ENCODE peak calls at places on chromosome 9, in four cellular contexts. One of them, this sample, is unnamed.

GRCh38 chr9:123929177-123929869 is 603 bp downstream of the DENND1A start:
- DNase-seq in endothelial cell of umbilical vein: no peak
- DNase-seq in upper lobe of right lung: no peak
- DNase-seq in stomach: no peak
- DNase-seq in this sample: peak; percentile 19

GRCh38 chr9:131667576-131667975 is 72.3 kb downstream of the RAPGEF1 start:
- DNase-seq in endothelial cell of umbilical vein: no peak
- DNase-seq in upper lobe of right lung: no peak
- DNase-seq in stomach: no peak
- DNase-seq in this sample: peak; percentile 53

GRCh38 chr9:125551781-125552180 is 155.2 kb downstream of the MAPKAP1 start:
- DNase-seq in endothelial cell of umbilical vein: no peak
- DNase-seq in upper lobe of right lung: no peak
- DNase-seq in stomach: no peak
- DNase-seq in this sample: no peak

GRCh38 chr9:126126807-126127206 is 199.8 kb upstream of the MVB12B start:
- DNase-seq in endothelial cell of umbilical vein: no peak
- DNase-seq in upper lobe of right lung: no peak
- DNase-seq in stomach: peak; percentile 9
- DNase-seq in this sample: no peak

GRCh38 chr9:92729735-92730155 is 34.9 kb downstream of the BICD2 start:
- DNase-seq in endothelial cell of umbilical vein: no peak
- DNase-seq in upper lobe of right lung: peak; percentile 53
- DNase-seq in stomach: no peak
- DNase-seq in this sample: no peak

GRCh38 chr9:121322037-121322736 is 47.9 kb downstream of the STOM start:
- DNase-seq in endothelial cell of umbilical vein: peak; percentile 88
- DNase-seq in upper lobe of right lung: no peak
- DNase-seq in stomach: no peak
- DNase-seq in this sample: no peak

GRCh38 chr9:7234144-7234543 is 476.4 kb downstream of the KDM4C start:
- DNase-seq in endothelial cell of umbilical vein: peak; percentile 43
- DNase-seq in upper lobe of right lung: no peak
- DNase-seq in stomach: no peak
- DNase-seq in this sample: no peak

GRCh38 chr9:136012651-136013050 is 51.5 kb upstream of the UBAC1 start:
- DNase-seq in endothelial cell of umbilical vein: no peak
- DNase-seq in upper lobe of right lung: peak; percentile 60
- DNase-seq in stomach: no peak
- DNase-seq in this sample: no peak

GRCh38 chr9:128276574-128277270 is 646 bp downstream of the SWI5 start:
- DNase-seq in endothelial cell of umbilical vein: peak; percentile 54
- DNase-seq in upper lobe of right lung: no peak
- DNase-seq in stomach: no peak
- DNase-seq in this sample: peak; percentile 17

GRCh38 chr9:6545017-6545691 is 100.4 kb downstream of the GLDC start:
- DNase-seq in endothelial cell of umbilical vein: no peak
- DNase-seq in upper lobe of right lung: no peak
- DNase-seq in stomach: no peak
- DNase-seq in this sample: no peak

GRCh38 chr9:134494905-134495304 is 146.7 kb upstream of the COL5A1 start:
- DNase-seq in endothelial cell of umbilical vein: no peak
- DNase-seq in upper lobe of right lung: peak; percentile 33
- DNase-seq in stomach: no peak
- DNase-seq in this sample: peak; percentile 9

GRCh38 chr9:69455311-69455710 is 130.3 kb downstream of the ENTREP1 start:
- DNase-seq in endothelial cell of umbilical vein: no peak
- DNase-seq in upper lobe of right lung: no peak
- DNase-seq in stomach: no peak
- DNase-seq in this sample: no peak

GRCh38 chr9:90300901-90301688 is 341.5 kb downstream of the DIRAS2 start:
- DNase-seq in endothelial cell of umbilical vein: peak; percentile 9
- DNase-seq in upper lobe of right lung: no peak
- DNase-seq in stomach: peak; percentile 27
- DNase-seq in this sample: no peak

GRCh38 chr9:87603854-87604490 is 106.3 kb downstream of the DAPK1 start:
- DNase-seq in endothelial cell of umbilical vein: no peak
- DNase-seq in upper lobe of right lung: no peak
- DNase-seq in stomach: no peak
- DNase-seq in this sample: no peak

GRCh38 chr9:127739614-127740322 is 4.7 kb upstream of the TOR2A start:
- DNase-seq in endothelial cell of umbilical vein: no peak
- DNase-seq in upper lobe of right lung: no peak
- DNase-seq in stomach: no peak
- DNase-seq in this sample: no peak

GRCh38 chr9:92189782-92190535 is 74.7 kb upstream of the SPTLC1 start:
- DNase-seq in endothelial cell of umbilical vein: no peak
- DNase-seq in upper lobe of right lung: no peak
- DNase-seq in stomach: no peak
- DNase-seq in this sample: no peak

GRCh38 chr9:115671911-115672310 is 481.7 kb upstream of the PAPPA start:
- DNase-seq in endothelial cell of umbilical vein: no peak
- DNase-seq in upper lobe of right lung: no peak
- DNase-seq in stomach: no peak
- DNase-seq in this sample: no peak

GRCh38 chr9:129613520-129614175 is 7.3 kb downstream of the C9orf50 start:
- DNase-seq in endothelial cell of umbilical vein: no peak
- DNase-seq in upper lobe of right lung: no peak
- DNase-seq in stomach: no peak
- DNase-seq in this sample: no peak

GRCh38 chr9:89814340-89815040 is 209.7 kb downstream of the GADD45G start:
- DNase-seq in endothelial cell of umbilical vein: peak; percentile 60
- DNase-seq in upper lobe of right lung: peak; percentile 46
- DNase-seq in stomach: no peak
- DNase-seq in this sample: no peak

GRCh38 chr9:85344901-85345300 is 396.9 kb downstream of the AGTPBP1 start:
- DNase-seq in endothelial cell of umbilical vein: no peak
- DNase-seq in upper lobe of right lung: no peak
- DNase-seq in stomach: no peak
- DNase-seq in this sample: no peak

GRCh38 chr9:110050925-110051355 is 157.0 kb downstream of the C9orf152 start:
- DNase-seq in endothelial cell of umbilical vein: peak; percentile 73
- DNase-seq in upper lobe of right lung: no peak
- DNase-seq in stomach: no peak
- DNase-seq in this sample: no peak

GRCh38 chr9:132823370-132824144 is 54.5 kb downstream of the AK8 start:
- DNase-seq in endothelial cell of umbilical vein: no peak
- DNase-seq in upper lobe of right lung: peak; percentile 42
- DNase-seq in stomach: no peak
- DNase-seq in this sample: no peak
- TF ChIP-seq CTCF in endothelial cell of umbilical vein: no peak
- TF ChIP-seq CTCF in upper lobe of right lung: no peak
- TF ChIP-seq CTCF in stomach: no peak
- TF ChIP-seq CTCF in this sample: no peak

DNA sequence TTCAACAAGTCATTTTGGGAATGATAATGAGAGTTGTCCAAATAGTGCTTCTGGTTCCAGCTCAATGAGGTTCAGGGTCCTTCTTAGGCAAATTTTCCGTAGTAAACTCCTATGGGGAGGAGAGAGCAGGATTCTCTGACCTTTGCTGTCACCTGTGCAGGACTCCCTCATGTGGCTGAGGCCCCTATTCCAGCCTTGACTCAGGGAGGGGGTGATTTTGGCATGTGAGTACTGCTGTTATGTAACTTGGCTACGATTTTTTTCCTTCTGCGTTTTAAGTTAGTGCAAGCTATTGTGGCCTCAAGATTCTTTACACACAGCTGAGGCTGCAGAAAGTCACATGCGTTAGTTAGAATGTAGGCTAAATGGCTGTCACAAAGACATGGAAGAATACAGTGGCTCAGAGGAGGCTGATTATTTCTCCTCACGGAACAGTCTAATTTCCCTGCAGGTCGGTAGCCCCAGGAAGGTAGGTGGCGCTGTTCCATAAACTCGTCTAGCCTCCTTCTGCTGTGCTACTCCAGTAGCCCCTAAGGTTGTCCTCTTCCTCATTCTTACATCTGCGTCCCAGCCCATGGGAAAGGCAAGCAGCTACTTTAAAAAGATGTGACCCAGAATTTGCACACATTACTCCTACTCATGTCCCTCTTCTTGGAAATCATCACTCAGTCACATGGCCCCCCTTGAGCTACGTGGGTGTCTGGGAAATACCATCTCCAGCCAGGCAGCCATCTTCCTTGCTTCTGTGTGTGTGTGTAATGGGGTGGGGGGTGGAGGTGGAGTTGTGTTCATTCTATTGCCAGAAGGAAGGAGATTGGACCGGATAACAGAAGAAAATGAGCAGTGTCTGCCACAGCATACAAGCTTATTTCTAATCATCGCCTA is 486.5 kb downstream of the CCDC171 start:
- DNase-seq in endothelial cell of umbilical vein: peak; percentile 5
- DNase-seq in upper lobe of right lung: no peak
- DNase-seq in stomach: no peak
- DNase-seq in this sample: no peak
- TF ChIP-seq CTCF in endothelial cell of umbilical vein: peak; percentile 6
- TF ChIP-seq CTCF in upper lobe of right lung: no peak
- TF ChIP-seq CTCF in stomach: no peak
- TF ChIP-seq CTCF in this sample: no peak

GRCh38 chr9:79471577-79472543 is 99.9 kb upstream of the TLE4 start:
- DNase-seq in endothelial cell of umbilical vein: peak; percentile 14
- DNase-seq in upper lobe of right lung: no peak
- DNase-seq in stomach: peak; percentile 56
- DNase-seq in this sample: no peak
- TF ChIP-seq CTCF in endothelial cell of umbilical vein: no peak
- TF ChIP-seq CTCF in upper lobe of right lung: peak; percentile 41
- TF ChIP-seq CTCF in stomach: no peak
- TF ChIP-seq CTCF in this sample: no peak

GRCh38 chr9:34127035-34127948 is 794 bp upstream of the DCAF12 start:
- DNase-seq in endothelial cell of umbilical vein: peak; percentile 18
- DNase-seq in upper lobe of right lung: no peak
- DNase-seq in stomach: no peak
- DNase-seq in this sample: no peak

GRCh38 chr9:34124103-34124502 is 2.4 kb downstream of the DCAF12 start:
- DNase-seq in endothelial cell of umbilical vein: no peak
- DNase-seq in upper lobe of right lung: no peak
- DNase-seq in stomach: no peak
- DNase-seq in this sample: no peak

GRCh38 chr9:34124923-34125322 is 1.6 kb downstream of the DCAF12 start:
- DNase-seq in endothelial cell of umbilical vein: no peak
- DNase-seq in upper lobe of right lung: no peak
- DNase-seq in stomach: no peak
- DNase-seq in this sample: no peak

GRCh38 chr9:34125681-34126206 is 754 bp downstream of the DCAF12 start:
- DNase-seq in endothelial cell of umbilical vein: no peak
- DNase-seq in upper lobe of right lung: no peak
- DNase-seq in stomach: no peak
- DNase-seq in this sample: no peak

DNA sequence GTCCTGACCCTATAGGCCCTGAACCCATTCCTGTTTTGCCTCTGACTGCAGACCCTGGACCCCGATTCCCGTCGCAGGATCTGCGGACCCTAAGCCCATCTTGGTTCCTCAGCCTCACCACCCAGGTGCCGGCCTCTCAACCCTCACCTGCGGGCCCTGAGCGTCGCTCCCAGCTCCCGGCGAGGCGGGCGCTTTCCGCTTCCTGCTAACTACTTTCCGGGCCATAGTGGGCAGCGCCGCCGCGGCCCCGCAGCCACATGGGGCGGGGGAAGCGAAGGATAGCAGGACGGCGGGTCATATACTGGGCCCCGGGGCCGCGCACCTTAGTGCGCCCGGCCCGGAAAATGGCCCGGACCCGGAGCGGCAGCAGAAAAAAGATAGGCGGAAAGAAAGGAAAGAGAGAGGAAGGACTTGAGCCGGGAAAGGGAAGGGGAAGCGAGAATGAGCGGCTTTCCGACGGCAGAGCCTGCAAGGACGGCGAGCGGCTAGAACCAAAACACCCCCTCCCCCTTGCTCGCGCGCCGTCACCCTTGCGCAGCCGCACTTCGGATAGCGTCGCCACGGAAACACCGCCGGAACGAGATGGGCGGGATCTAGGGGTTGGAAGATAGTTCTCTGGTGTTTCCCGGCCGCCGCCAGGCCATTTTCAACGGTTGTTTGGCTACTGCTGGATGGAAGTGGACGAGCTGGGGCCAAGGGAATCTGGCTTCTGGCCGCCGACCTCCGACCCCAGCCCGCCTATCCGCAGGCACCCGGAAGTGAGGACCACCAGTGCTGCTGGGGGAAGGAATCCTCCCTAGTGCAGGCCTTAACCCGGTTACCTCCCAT is at the start of gene DCAF12:
- DNase-seq in endothelial cell of umbilical vein: peak; percentile 95
- DNase-seq in upper lobe of right lung: peak; percentile 96
- DNase-seq in stomach: peak; percentile 92
- DNase-seq in this sample: peak; percentile 89
- TF ChIP-seq CTCF in endothelial cell of umbilical vein: no peak
- TF ChIP-seq CTCF in upper lobe of right lung: no peak
- TF ChIP-seq CTCF in stomach: no peak
- TF ChIP-seq CTCF in this sample: no peak

GRCh38 chr9:108933641-108934322 is at the start of gene ELP1:
- DNase-seq in endothelial cell of umbilical vein: peak; percentile 94
- DNase-seq in upper lobe of right lung: peak; percentile 96
- DNase-seq in stomach: peak; percentile 92
- DNase-seq in this sample: peak; percentile 89
- TF ChIP-seq CTCF in endothelial cell of umbilical vein: peak; percentile 12
- TF ChIP-seq CTCF in upper lobe of right lung: peak; percentile 16
- TF ChIP-seq CTCF in stomach: no peak
- TF ChIP-seq CTCF in this sample: no peak

GRCh38 chr9:116859763-116860162 is 172.7 kb downstream of the TRIM32 start:
- DNase-seq in endothelial cell of umbilical vein: no peak
- DNase-seq in upper lobe of right lung: no peak
- DNase-seq in stomach: no peak
- DNase-seq in this sample: no peak
- TF ChIP-seq CTCF in endothelial cell of umbilical vein: no peak
- TF ChIP-seq CTCF in upper lobe of right lung: no peak
- TF ChIP-seq CTCF in stomach: no peak
- TF ChIP-seq CTCF in this sample: no peak

DNA sequence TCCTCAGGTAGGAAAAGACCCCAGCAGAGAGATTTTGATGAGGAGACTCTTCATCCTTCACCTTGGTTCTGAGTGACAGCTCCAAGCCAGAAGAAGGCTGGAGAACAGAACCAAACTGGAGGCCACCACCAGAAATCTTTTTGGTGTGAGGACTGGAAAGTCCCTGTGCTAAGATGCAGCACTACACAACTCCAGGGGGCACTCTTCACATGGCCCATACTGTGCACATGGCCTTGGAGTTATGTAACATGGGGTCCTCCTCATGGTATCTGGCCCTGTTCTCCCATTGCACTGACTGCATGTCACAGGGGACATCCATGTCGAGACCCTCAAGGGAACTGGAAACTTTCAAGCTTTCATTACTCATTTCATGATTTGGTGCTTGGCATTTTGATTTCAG is 17.3 kb upstream of the STX17 start:
- DNase-seq in endothelial cell of umbilical vein: no peak
- DNase-seq in upper lobe of right lung: no peak
- DNase-seq in stomach: no peak
- DNase-seq in this sample: no peak
- TF ChIP-seq CTCF in endothelial cell of umbilical vein: no peak
- TF ChIP-seq CTCF in upper lobe of right lung: no peak
- TF ChIP-seq CTCF in stomach: no peak
- TF ChIP-seq CTCF in this sample: no peak

This sample was measured in natural killer cell.